ENCODE peak calls at places on chromosomes 5 and 9, in six cellular contexts. Z, P, U, X, B and Y are unnamed samples.

GRCh38 chr9:90998573-90998972 is 197.0 kb downstream of the SYK start:
- DNase-seq in Z (no peak), P (no peak), U (no peak), X (no peak), B (no peak), Y (no peak)

GRCh38 chr9:35652829-35653209 is 2.1 kb upstream of the SIT1 start:
- DNase-seq in Z (no peak), P (no peak), U (no peak), X (no peak), B (no peak), Y (no peak)

GRCh38 chr9:137437691-137438590 is 3.2 kb downstream of the ENTPD8 start:
- DNase-seq in Z (no peak), P (no peak), U (no peak), X (no peak), B (peak; percentile 21), Y (no peak)

GRCh38 chr9:75889577-75889976 is 896 bp upstream of the PCSK5 start:
- DNase-seq in Z (no peak), P (no peak), U (no peak), X (no peak), B (no peak), Y (no peak)

GRCh38 chr9:112339886-112340285 is 6.5 kb upstream of the PTBP3 start:
- DNase-seq in Z (no peak), P (no peak), U (no peak), X (no peak), B (no peak), Y (no peak)

GRCh38 chr9:86601697-86602096 is 247.5 kb upstream of the TUT7 start:
- DNase-seq in Z (no peak), P (no peak), U (no peak), X (no peak), B (no peak), Y (no peak)

GRCh38 chr9:121107041-121107440 is 32.3 kb downstream of the CNTRL start:
- DNase-seq in Z (peak; percentile 10), P (no peak), U (no peak), X (no peak), B (no peak), Y (peak; percentile 29)

GRCh38 chr5:72307968-72308852 is 11.8 kb downstream of the MRPS27 start:
- DNase-seq in Z (peak; percentile 93), P (peak; percentile 97), U (peak; percentile 98), X (peak; percentile 93), B (peak; percentile 98), Y (peak; percentile 98)

GRCh38 chr5:114477816-114478330 is 116.0 kb downstream of the KCNN2 start:
- DNase-seq in Z (no peak), P (no peak), U (no peak), X (no peak), B (no peak), Y (no peak)

GRCh38 chr9:112380771-112381181 is 868 bp downstream of the HSDL2 start:
- DNase-seq in Z (peak; percentile 42), P (no peak), U (peak; percentile 9), X (no peak), B (peak; percentile 12), Y (peak; percentile 51)

GRCh38 chr5:151751091-151751490 is 7.3 kb downstream of the ATOX1 start:
- DNase-seq in Z (no peak), P (no peak), U (no peak), X (no peak), B (no peak), Y (peak; percentile 63)

GRCh38 chr5:38650540-38651275 is 94.3 kb upstream of the LIFR start:
- DNase-seq in Z (no peak), P (no peak), U (peak; percentile 54), X (no peak), B (no peak), Y (peak; percentile 44)

GRCh38 chr9:129875181-129875611 is 39.9 kb downstream of the USP20 start:
- DNase-seq in Z (no peak), P (no peak), U (no peak), X (no peak), B (peak; percentile 53), Y (no peak)

GRCh38 chr5:88667187-88668141 is 215.5 kb downstream of the MEF2C start:
- DNase-seq in Z (no peak), P (no peak), U (peak; percentile 65), X (no peak), B (no peak), Y (no peak)

GRCh38 chr5:1521671-1522600 is 1.8 kb downstream of the LPCAT1 start:
- DNase-seq in Z (peak; percentile 21), P (peak; percentile 12), U (peak; percentile 84), X (peak; percentile 80), B (peak; percentile 62), Y (peak; percentile 49)

GRCh38 chr5:58117491-58117890 is 342.4 kb downstream of the PLK2 start:
- DNase-seq in Z (no peak), P (no peak), U (no peak), X (no peak), B (no peak), Y (no peak)

GRCh38 chr5:111781200-111781599 is 24.2 kb upstream of the NREP start:
- DNase-seq in Z (no peak), P (no peak), U (peak; percentile 81), X (no peak), B (no peak), Y (no peak)

GRCh38 chr5:102670224-102670836 is 84.8 kb upstream of the PAM start:
- DNase-seq in Z (peak; percentile 22), P (no peak), U (no peak), X (no peak), B (peak; percentile 76), Y (peak; percentile 29)

GRCh38 chr9:37283730-37284235 is 138.7 kb upstream of the GRHPR start:
- DNase-seq in Z (peak; percentile 4), P (no peak), U (peak; percentile 84), X (no peak), B (no peak), Y (no peak)

DNA sequence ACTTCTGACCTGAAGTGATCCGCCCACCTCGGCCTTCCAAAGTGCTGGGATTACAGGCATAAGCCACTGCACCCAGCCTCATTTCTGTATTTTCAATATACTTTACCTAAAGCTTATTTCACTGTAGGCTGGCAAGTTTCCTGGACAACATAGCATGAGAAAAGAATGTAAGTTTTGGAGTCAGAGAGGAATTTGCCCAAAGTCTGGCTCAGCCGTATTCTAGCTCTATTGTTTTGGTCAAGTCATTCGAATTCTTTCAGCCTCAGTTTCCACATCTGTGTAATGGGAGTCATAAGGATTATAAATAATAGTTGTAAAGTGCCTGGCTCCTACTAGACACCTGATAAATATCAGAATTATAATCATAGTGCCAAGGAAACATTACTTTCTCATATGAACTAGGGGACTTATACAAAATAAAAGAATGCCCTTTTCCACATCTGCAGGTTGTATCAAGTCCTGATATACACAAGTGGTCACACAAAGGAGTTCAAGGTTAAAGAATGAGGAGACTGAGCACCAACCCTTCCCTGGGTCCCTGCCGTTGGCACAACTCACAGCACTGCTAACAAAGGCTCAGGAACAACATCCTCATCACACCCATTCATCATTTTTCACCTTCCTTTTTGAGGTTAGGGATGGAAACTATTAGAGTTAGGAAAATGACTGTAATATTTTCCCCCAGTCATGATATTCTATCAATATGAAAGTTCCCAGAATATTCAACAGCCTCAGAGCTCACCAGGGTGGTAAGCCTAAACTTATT is 34.7 kb upstream of the RAI14 start:
- DNase-seq in Z (no peak), P (no peak), U (peak; percentile 73), X (no peak), B (no peak), Y (peak; percentile 33)
- H3K4me1 ChIP-seq in Z (no peaks in the 10 kb centered on the region), P (no peaks in the 10 kb centered on the region), U (no peaks in the 10 kb centered on the region), X (peaks cover 6% of the 10 kb centered on the region), B (peaks cover 20% of the 10 kb centered on the region), Y (no peaks in the 10 kb centered on the region)

DNA sequence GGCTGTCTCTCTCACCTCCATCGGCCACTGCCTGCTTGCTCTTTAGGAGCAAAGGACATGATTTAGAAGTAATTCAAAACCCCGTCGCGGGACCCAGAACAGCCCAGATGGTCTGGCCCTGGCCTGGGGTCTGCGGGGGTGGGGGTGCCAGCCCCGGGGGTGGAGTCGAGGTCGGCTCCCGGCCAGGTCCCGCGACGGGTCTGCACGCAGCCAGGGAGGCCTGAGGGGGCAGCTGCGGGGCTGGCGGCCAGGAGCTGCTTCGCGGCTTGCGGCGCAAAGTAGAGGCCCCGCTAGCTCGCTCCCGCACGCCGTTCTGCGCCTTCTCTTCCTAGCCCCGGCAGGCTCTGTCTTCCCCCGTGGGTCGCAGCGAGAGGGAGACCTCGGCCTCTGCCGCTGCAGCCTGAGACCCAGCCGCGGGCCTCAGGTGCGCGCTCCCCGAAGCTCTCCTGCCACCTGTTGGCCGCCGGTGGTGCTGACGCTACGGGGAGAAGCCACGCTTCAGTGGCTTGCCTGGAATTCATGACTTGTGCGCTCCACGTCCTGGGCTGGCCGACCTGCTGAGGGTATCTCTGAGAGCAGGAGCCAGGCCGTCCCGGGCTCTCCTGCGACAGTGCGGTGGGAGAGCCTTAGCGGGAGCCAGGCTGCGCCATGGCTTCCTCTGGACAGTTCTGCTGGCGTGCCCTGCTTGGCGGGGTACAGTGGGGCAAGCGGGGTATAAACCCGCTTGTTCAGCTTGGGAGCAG is 157.2 kb upstream of the PITX1 start:
- DNase-seq in Z (peak; percentile 68), P (peak; percentile 79), U (peak; percentile 72), X (peak; percentile 70), B (peak; percentile 90), Y (peak; percentile 89)
- H3K27ac ChIP-seq in Z (no peak overlapping the region), P (no peak overlapping the region), U (no peak overlapping the region), X (no peak overlapping the region), B (no peak overlapping the region), Y (no peak overlapping the region)

GRCh38 chr9:135280666-135281065 is 193.2 kb downstream of the OLFM1 start:
- DNase-seq in Z (no peak), P (no peak), U (no peak), X (no peak), B (no peak), Y (no peak)
- H3K9me3 ChIP-seq in Z (no peaks in the 10 kb centered on the region), P (no peaks in the 10 kb centered on the region), U (no peaks in the 10 kb centered on the region), X (no peaks in the 10 kb centered on the region), B (no peaks in the 10 kb centered on the region), Y (no peaks in the 10 kb centered on the region)

GRCh38 chr5:147483197-147483790 is 26.6 kb downstream of the DPYSL3 start:
- DNase-seq in Z (no peak), P (no peak), U (peak; percentile 70), X (no peak), B (no peak), Y (no peak)

GRCh38 chr5:147484708-147485020 is 25.2 kb downstream of the DPYSL3 start:
- DNase-seq in Z (no peak), P (no peak), U (peak; percentile 45), X (no peak), B (no peak), Y (no peak)

GRCh38 chr5:147485046-147485445 is 24.8 kb downstream of the DPYSL3 start:
- DNase-seq in Z (no peak), P (no peak), U (peak; percentile 87), X (no peak), B (no peak), Y (no peak)

GRCh38 chr5:147482426-147483196 is 27.3 kb downstream of the DPYSL3 start:
- DNase-seq in Z (no peak), P (no peak), U (peak; percentile 12), X (no peak), B (no peak), Y (no peak)

DNA sequence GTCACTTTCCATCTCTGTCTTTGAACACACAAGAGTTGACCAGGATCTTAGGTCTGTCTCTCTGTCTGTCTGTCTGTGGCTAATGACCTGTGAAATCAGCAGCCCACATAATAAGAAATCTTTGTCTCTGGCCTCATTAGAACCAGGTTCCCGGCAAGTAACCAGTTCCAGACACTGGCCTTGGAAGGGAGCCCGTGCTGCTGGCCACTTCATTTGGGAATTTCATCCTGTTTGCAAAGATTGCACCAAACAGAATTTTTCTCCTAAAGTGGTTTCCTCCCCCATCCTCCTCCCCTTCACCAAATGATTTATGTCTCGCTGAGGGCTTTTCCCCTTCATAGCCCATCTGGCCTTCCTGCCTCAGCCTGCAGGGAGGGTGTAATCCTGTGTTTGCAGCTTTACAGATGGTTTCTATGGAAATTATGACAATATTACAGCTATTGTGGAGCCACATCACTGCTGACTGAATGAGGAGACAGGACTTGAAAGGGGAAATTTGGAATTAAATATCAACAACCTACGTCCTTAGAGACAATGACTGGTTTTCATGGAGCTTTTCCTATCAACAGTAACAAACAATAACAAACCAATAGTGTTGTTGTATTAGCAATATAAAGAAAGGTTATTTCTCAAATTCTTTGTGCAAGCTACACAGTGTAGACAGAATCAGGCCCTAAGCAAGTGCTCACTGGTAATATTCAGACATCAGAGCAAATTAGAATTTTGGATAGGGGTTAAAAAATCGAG is 25.7 kb downstream of the DPYSL3 start:
- DNase-seq in Z (no peak), P (peak; percentile 90), U (peak; percentile 99), X (no peak), B (peak; percentile 73), Y (no peak)
- H3K4me1 ChIP-seq in Z (no peaks in the 10 kb centered on the region), P (peaks cover 17% of the 10 kb centered on the region), U (peaks cover 17% of the 10 kb centered on the region), X (no peaks in the 10 kb centered on the region), B (peaks cover 48% of the 10 kb centered on the region), Y (peaks cover 10% of the 10 kb centered on the region)